ENCODE peak calls at places on chromosomes 4 and X, in eight cellular contexts. K, I, X, J, E, N, G and M are unnamed samples.

GRCh38 chr4:4945021-4945420 is 74.2 kb downstream of the CYTL1 start:
- DNase-seq in K (no peak), G (no peak), I (no peak), J (no peak), X (no peak), E (no peak), N (no peak), M (no peak)

GRCh38 chrX:150446995-150447394 is 83.9 kb downstream of the MAMLD1 start:
- DNase-seq in I (no peak), N (no peak), X (peak), G (no peak), E (no peak), K (peak), J (no peak), M (no peak)

GRCh38 chr4:98573791-98574190 is 84.6 kb downstream of the TSPAN5 start:
- DNase-seq in I (no peak), E (no peak), N (no peak), G (no peak), K (no peak), X (no peak), J (no peak), M (no peak)

GRCh38 chr4:30837131-30837539 is 117.0 kb downstream of the PCDH7 start:
- DNase-seq in I (no peak), N (no peak), X (peak), G (no peak), E (no peak), J (no peak), K (peak), M (no peak)

GRCh38 chrX:43552703-43553102 is 103.4 kb upstream of the MAOA start:
- DNase-seq in X (no peak), E (no peak), N (no peak), K (no peak), J (no peak), I (no peak), G (no peak), M (no peak)

GRCh38 chrX:119067023-119067739 is 5.6 kb upstream of the CT47C1 start:
- DNase-seq in G (no peak), I (peak), K (peak), X (peak), E (peak), N (peak), J (peak), M (peak)

GRCh38 chr4:89657931-89658700 is 178.8 kb downstream of the SNCA start:
- DNase-seq in X (peak), K (peak), J (peak), I (no peak), G (no peak), E (peak), N (no peak), M (no peak)

GRCh38 chrX:915427-916234 is 285.0 kb downstream of the SHOX start:
- DNase-seq in N (no peak), E (no peak), J (no peak), K (no peak), G (no peak), X (no peak), I (no peak), M (no peak)

GRCh38 chrX:70479970-70480659 is 35.5 kb downstream of the DLG3 start:
- DNase-seq in J (no peak), G (no peak), K (no peak), E (no peak), X (no peak), I (peak), N (peak), M (no peak)

GRCh38 chr4:184261246-184261645 is 43.6 kb upstream of the ENPP6 start:
- DNase-seq in I (no peak), X (no peak), J (no peak), E (no peak), K (no peak), G (no peak), N (no peak), M (no peak)

GRCh38 chrX:119004920-119005524 is 30.6 kb downstream of the LONRF3 start:
- DNase-seq in E (peak), K (peak), N (peak), I (peak), X (peak), G (no peak), J (peak), M (peak)

GRCh38 chr4:48905363-48906015 is 1.1 kb downstream of the OCIAD2 start:
- DNase-seq in J (peak), N (no peak), K (peak), G (no peak), E (peak), X (peak), I (no peak), M (peak)

GRCh38 chr4:83516042-83516772 is 19.7 kb upstream of the GPAT3 start:
- DNase-seq in E (peak), G (peak), J (no peak), X (peak), I (no peak), N (no peak), K (peak), M (peak)

GRCh38 chr4:113869743-113870375 is 108.3 kb upstream of the CAMK2D start:
- DNase-seq in J (no peak), I (no peak), E (peak), N (no peak), X (peak), K (peak), G (no peak), M (peak)

GRCh38 chrX:149949743-149950436 is 11.6 kb upstream of the EOLA2 start:
- DNase-seq in J (no peak), K (peak), G (no peak), X (no peak), I (no peak), E (no peak), N (no peak), M (peak)

GRCh38 chr4:151930372-151930771 is 169.6 kb upstream of the GATB start:
- DNase-seq in I (no peak), E (no peak), G (no peak), X (no peak), N (no peak), K (no peak), J (no peak), M (no peak)

GRCh38 chrX:155001873-155002272 is 20.6 kb downstream of the F8 start:
- DNase-seq in N (no peak), E (no peak), X (no peak), J (no peak), I (no peak), K (no peak), G (no peak), M (no peak)

GRCh38 chrX:123422875-123423274 is 238.8 kb downstream of the GRIA3 start:
- DNase-seq in N (no peak), J (peak), I (peak), K (peak), G (no peak), X (no peak), E (peak), M (no peak)

GRCh38 chr4:88341227-88342192 is 37.1 kb upstream of the HERC6 start:
- DNase-seq in K (peak), N (no peak), E (peak), X (peak), G (peak), J (no peak), I (peak), M (peak)

GRCh38 chr4:31192372-31192771 is 472.2 kb downstream of the PCDH7 start:
- DNase-seq in J (no peak), G (no peak), N (no peak), X (no peak), I (no peak), K (no peak), E (no peak), M (no peak)

GRCh38 chr4:158159054-158159717 is 13.6 kb downstream of the GASK1B start:
- DNase-seq in N (no peak), E (peak), I (no peak), K (peak), J (no peak), G (no peak), X (peak), M (no peak)

GRCh38 chr4:173478884-173479283 is 51.1 kb downstream of the HAND2 start:
- DNase-seq in G (no peak), I (no peak), N (no peak), E (no peak), X (no peak), J (no peak), K (no peak), M (no peak)

GRCh38 chr4:151806511-151806927 is 45.7 kb upstream of the GATB start:
- DNase-seq in J (no peak), N (no peak), G (peak), E (peak), I (peak), X (peak), K (peak), M (peak)

GRCh38 chrX:39691724-39692123 is 406.0 kb downstream of the BCOR start:
- DNase-seq in G (no peak), X (no peak), I (no peak), E (no peak), J (no peak), N (no peak), K (no peak), M (no peak)

GRCh38 chrX:17535229-17535628 is 160.2 kb downstream of the NHS start:
- DNase-seq in K (peak), X (no peak), I (no peak), N (no peak), E (no peak), G (no peak), J (peak), M (peak)

GRCh38 chrX:9788908-9789307 is 2.7 kb downstream of the SHROOM2 start:
- DNase-seq in G (no peak), K (peak), I (no peak), E (no peak), N (no peak), X (no peak), J (no peak), M (no peak)

GRCh38 chrX:6701085-6701484 is 166.2 kb upstream of the VCX3A start:
- DNase-seq in I (no peak), G (no peak), X (no peak), K (no peak), E (no peak), J (peak), N (no peak), M (no peak)

GRCh38 chr4:123785515-123785914 is 388.9 kb downstream of the SPRY1 start:
- DNase-seq in I (peak), K (peak), N (peak), G (peak), E (peak), J (no peak), X (peak), M (peak)

GRCh38 chrX:75655627-75656026 is 129.4 kb downstream of the MAGEE2 start:
- DNase-seq in N (no peak), E (no peak), J (no peak), I (no peak), G (no peak), X (no peak), K (no peak), M (no peak)

GRCh38 chrX:78710146-78710545 is 37.4 kb upstream of the LPAR4 start:
- DNase-seq in N (no peak), I (no peak), K (peak), J (no peak), G (no peak), X (peak), E (peak), M (no peak)

GRCh38 chr4:158053801-158054200 is 119.0 kb downstream of the GASK1B start:
- DNase-seq in I (no peak), J (no peak), K (no peak), X (no peak), N (no peak), E (no peak), G (no peak), M (no peak)

GRCh38 chr4:30973993-30974392 is 253.8 kb downstream of the PCDH7 start:
- DNase-seq in N (no peak), I (no peak), J (no peak), X (no peak), G (no peak), E (no peak), K (no peak), M (no peak)

GRCh38 chrX:103052625-103053024 is 11.3 kb downstream of the BEX1 start:
- DNase-seq in X (no peak), I (peak), K (no peak), E (no peak), N (no peak), G (no peak), J (no peak), M (no peak)

GRCh38 chrX:119425050-119425449 is 25.9 kb downstream of the SLC25A43 start:
- DNase-seq in X (no peak), E (no peak), N (no peak), G (no peak), I (no peak), J (no peak), K (no peak), M (no peak)

GRCh38 chrX:11530621-11531020 is 135.1 kb downstream of the ARHGAP6 start:
- DNase-seq in N (no peak), K (peak), I (peak), J (no peak), E (no peak), G (no peak), X (peak), M (no peak)

GRCh38 chr4:129240816-129241215 is 144.9 kb downstream of the C4orf33 start:
- DNase-seq in I (no peak), K (no peak), J (no peak), N (no peak), X (peak), E (peak), G (no peak), M (peak)

GRCh38 chr4:76982638-76983579 is 33.4 kb downstream of the SEPTIN11 start:
- DNase-seq in K (peak), G (no peak), X (peak), I (no peak), E (no peak), N (no peak), J (no peak), M (no peak)
- TF ChIP-seq CTCF in K (peak), G (peak), X (peak), I (no peak), E (peak), N (no peak), J (peak), M (peak)

GRCh38 chr4:53705972-53706371 is 114.7 kb upstream of the LNX1 start:
- DNase-seq in E (no peak), I (no peak), K (no peak), J (no peak), G (no peak), X (no peak), N (no peak), M (no peak)

GRCh38 chr4:53703267-53703655 is 112.0 kb upstream of the LNX1 start:
- DNase-seq in E (no peak), I (no peak), N (no peak), K (no peak), G (no peak), J (peak), X (no peak), M (peak)

GRCh38 chr4:53705151-53705764 is 114.0 kb upstream of the LNX1 start:
- DNase-seq in E (no peak), N (no peak), G (no peak), J (no peak), X (no peak), K (no peak), I (no peak), M (no peak)

GRCh38 chr4:53704329-53704728 is 113.0 kb upstream of the LNX1 start:
- DNase-seq in I (no peak), G (no peak), N (no peak), K (no peak), X (no peak), J (no peak), E (no peak), M (no peak)

DNA sequence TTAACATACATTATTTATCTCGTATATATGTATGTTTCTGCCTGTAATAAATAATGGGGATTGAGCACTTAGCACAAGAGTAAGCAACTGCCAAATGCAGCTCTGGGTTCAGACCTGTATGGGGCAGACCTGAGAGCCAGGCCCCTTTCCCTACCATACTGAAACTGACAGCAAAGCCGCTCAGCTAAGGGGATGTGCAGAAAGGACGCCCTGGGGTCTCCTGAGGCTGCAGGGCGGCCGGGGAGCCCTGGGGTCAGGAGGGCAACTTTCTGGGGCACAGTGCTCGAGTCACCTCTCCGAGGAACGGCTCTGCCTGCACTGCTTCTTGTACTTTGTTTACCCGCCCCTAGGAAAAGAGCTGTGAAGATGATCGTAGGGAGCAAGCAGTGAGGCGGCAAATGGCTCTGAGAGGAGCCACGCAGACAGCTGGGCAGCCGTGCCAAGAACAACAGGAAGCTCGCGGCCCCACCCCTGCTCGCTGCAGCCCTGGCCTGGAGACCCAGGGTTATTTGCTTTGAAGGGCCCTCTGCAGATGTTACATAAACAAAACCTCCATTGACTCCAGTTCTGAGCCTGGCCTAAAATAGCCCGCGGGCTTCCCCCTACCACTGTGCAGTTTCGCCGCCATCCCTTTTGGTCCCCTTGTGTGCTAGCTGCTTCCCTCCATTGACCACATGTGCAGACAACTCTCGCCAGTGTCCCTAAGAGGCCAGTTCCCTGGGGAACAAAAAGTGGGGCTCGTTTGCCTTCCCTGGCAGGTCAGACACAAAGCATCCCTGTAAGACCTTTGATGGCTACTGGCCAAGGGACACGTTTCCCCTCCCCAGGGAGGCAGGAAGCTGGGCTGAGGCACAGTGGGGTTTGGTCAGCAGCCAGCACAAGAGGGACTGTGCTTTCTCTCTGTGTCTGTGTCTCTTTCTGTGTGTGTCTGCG is 111.3 kb upstream of the LNX1 start:
- DNase-seq in N (peak), G (peak), K (peak), J (peak), E (peak), I (peak), X (peak), M (peak)
- TF ChIP-seq CTCF in N (no peak), G (peak), K (peak), J (peak), E (peak), I (no peak), X (no peak), M (no peak)

GRCh38 chrX:85109235-85109634 is 105.6 kb downstream of the APOOL start:
- DNase-seq in K (no peak), X (no peak), N (no peak), J (peak), G (no peak), E (no peak), I (peak), M (peak)

GRCh38 chrX:85113746-85114145 is 110.1 kb downstream of the APOOL start:
- DNase-seq in J (no peak), X (no peak), N (no peak), K (no peak), I (no peak), G (no peak), E (no peak), M (no peak)

GRCh38 chrX:85112270-85112669 is 108.6 kb downstream of the APOOL start:
- DNase-seq in J (no peak), K (no peak), X (no peak), I (no peak), E (no peak), N (no peak), G (no peak), M (no peak)

GRCh38 chrX:85114171-85114570 is 110.5 kb downstream of the APOOL start:
- DNase-seq in J (no peak), E (no peak), K (no peak), X (no peak), G (no peak), N (no peak), I (no peak), M (no peak)

DNA sequence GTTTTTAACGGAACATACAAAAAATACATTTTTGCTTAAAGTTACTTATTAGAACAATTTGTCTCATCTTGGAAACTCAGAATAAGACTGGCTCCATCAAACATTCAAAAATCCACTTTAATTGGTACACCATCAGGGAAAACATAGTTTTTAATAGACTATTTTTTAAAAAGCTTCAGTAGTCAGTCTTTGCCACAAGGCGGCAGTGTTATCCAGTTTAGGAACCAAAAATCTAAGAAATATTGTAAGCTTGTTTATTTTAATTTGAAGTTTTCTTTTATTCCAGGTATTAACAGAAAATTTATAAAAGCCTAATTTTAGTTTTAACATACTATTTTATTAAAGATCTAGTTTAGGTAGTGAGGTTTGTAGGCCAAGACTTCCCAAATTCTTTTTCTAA is 107.7 kb downstream of the APOOL start:
- DNase-seq in G (no peak), E (peak), J (peak), I (peak), X (no peak), N (no peak), K (peak), M (peak)
- TF ChIP-seq CTCF in G (peak), E (peak), J (peak), I (peak), X (peak), N (peak), K (peak), M (peak)

DNA sequence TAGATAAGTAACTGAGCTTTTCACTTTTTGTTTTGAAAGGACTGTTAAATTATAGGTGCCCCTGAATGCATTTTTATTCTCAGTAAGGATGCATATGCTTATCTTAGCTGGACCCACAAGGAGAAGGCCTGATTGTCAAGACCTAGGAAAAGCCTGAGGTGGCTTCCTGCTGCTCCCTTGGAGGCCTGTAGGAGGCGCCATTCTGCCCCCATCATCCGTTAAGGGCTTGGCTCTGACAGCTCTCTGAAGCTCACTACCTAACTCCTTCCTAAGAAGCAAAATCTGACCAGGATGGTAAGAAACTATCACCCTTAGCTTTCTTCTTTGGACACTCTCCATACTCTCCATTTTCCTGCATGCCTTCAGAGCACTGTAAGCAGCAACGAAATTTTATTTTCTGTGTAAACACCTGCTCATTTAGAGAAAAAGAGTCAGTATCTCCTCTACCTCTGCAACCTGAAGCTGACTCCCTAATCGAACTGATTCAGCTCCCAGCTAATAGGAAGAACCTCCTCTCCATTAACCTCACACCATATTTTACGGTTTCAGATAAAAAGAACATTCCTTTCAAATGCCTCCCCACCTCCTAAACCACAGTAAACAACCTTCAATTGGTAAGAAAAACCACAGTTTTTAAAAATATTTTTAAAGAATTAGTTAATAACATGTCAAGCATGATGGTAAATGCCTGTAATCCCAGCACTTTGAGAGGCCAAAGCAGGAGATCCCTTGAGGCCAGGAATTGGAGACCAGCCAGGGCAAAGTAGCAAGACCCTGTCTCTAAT is 73.4 kb upstream of the EDNRA start:
- DNase-seq in E (peak), K (no peak), X (peak), G (no peak), I (peak), N (no peak), J (no peak), M (no peak)
- TF ChIP-seq CTCF in E (peak), K (peak), X (peak), G (peak), I (no peak), N (no peak), J (peak), M (peak)